ENCODE peak calls at places on chromosomes 13 and 19, in ten cellular contexts. One of them, this sample, is unnamed.

GRCh38 chr13:79398915-79399314 is 7.1 kb downstream of the RBM26 start:
- DNase-seq in esophagus squamous epithelium: no peak
- DNase-seq in CD4-positive, alpha-beta T cell: no peak
- DNase-seq in adrenal gland: no peak
- DNase-seq in AG04450: no peak
- DNase-seq in mesendoderm: no peak
- DNase-seq in ascending aorta: no peak
- DNase-seq in fibroblast of lung: peak
- DNase-seq in H9: no peak
- DNase-seq in CD8-positive, alpha-beta memory T cell: no peak
- DNase-seq in this sample: peak

GRCh38 chr13:78401833-78402232 is 201.5 kb downstream of the POU4F1 start:
- DNase-seq in esophagus squamous epithelium: no peak
- DNase-seq in CD4-positive, alpha-beta T cell: no peak
- DNase-seq in adrenal gland: no peak
- DNase-seq in AG04450: no peak
- DNase-seq in mesendoderm: no peak
- DNase-seq in ascending aorta: no peak
- DNase-seq in fibroblast of lung: no peak
- DNase-seq in H9: no peak
- DNase-seq in CD8-positive, alpha-beta memory T cell: no peak
- DNase-seq in this sample: no peak

GRCh38 chr13:31767175-31767900 is 28.0 kb downstream of the RXFP2 start:
- DNase-seq in esophagus squamous epithelium: no peak
- DNase-seq in CD4-positive, alpha-beta T cell: no peak
- DNase-seq in adrenal gland: no peak
- DNase-seq in AG04450: peak
- DNase-seq in mesendoderm: peak
- DNase-seq in ascending aorta: no peak
- DNase-seq in fibroblast of lung: peak
- DNase-seq in H9: no peak
- DNase-seq in CD8-positive, alpha-beta memory T cell: no peak
- DNase-seq in this sample: peak

GRCh38 chr19:35292986-35293732 is 1.2 kb downstream of the MAG start:
- DNase-seq in esophagus squamous epithelium: no peak
- DNase-seq in CD4-positive, alpha-beta T cell: no peak
- DNase-seq in adrenal gland: no peak
- DNase-seq in AG04450: no peak
- DNase-seq in mesendoderm: no peak
- DNase-seq in ascending aorta: no peak
- DNase-seq in fibroblast of lung: no peak
- DNase-seq in H9: no peak
- DNase-seq in CD8-positive, alpha-beta memory T cell: no peak
- DNase-seq in this sample: no peak

GRCh38 chr19:40721936-40722661 is 5.2 kb downstream of the ITPKC start:
- DNase-seq in esophagus squamous epithelium: no peak
- DNase-seq in CD4-positive, alpha-beta T cell: no peak
- DNase-seq in adrenal gland: peak
- DNase-seq in AG04450: no peak
- DNase-seq in mesendoderm: no peak
- DNase-seq in ascending aorta: no peak
- DNase-seq in fibroblast of lung: no peak
- DNase-seq in H9: no peak
- DNase-seq in CD8-positive, alpha-beta memory T cell: no peak
- DNase-seq in this sample: no peak

GRCh38 chr13:94058821-94059360 is 420.6 kb downstream of the DCT start:
- DNase-seq in esophagus squamous epithelium: no peak
- DNase-seq in CD4-positive, alpha-beta T cell: no peak
- DNase-seq in adrenal gland: no peak
- DNase-seq in AG04450: no peak
- DNase-seq in mesendoderm: no peak
- DNase-seq in ascending aorta: no peak
- DNase-seq in fibroblast of lung: peak
- DNase-seq in H9: no peak
- DNase-seq in CD8-positive, alpha-beta memory T cell: no peak
- DNase-seq in this sample: no peak

GRCh38 chr19:40279761-40280607 is 5.2 kb downstream of the AKT2 start:
- DNase-seq in esophagus squamous epithelium: no peak
- DNase-seq in CD4-positive, alpha-beta T cell: no peak
- DNase-seq in adrenal gland: no peak
- DNase-seq in AG04450: no peak
- DNase-seq in mesendoderm: peak
- DNase-seq in ascending aorta: no peak
- DNase-seq in fibroblast of lung: no peak
- DNase-seq in H9: no peak
- DNase-seq in CD8-positive, alpha-beta memory T cell: peak
- DNase-seq in this sample: no peak

GRCh38 chr13:104460553-104460952 is 1394.3 kb upstream of the SLC10A2 start:
- DNase-seq in esophagus squamous epithelium: no peak
- DNase-seq in CD4-positive, alpha-beta T cell: no peak
- DNase-seq in adrenal gland: no peak
- DNase-seq in AG04450: no peak
- DNase-seq in mesendoderm: no peak
- DNase-seq in ascending aorta: no peak
- DNase-seq in fibroblast of lung: peak
- DNase-seq in H9: no peak
- DNase-seq in CD8-positive, alpha-beta memory T cell: no peak
- DNase-seq in this sample: peak

GRCh38 chr19:56725829-56726424 is 54.4 kb upstream of the ZNF835 start:
- DNase-seq in esophagus squamous epithelium: no peak
- DNase-seq in CD4-positive, alpha-beta T cell: no peak
- DNase-seq in adrenal gland: no peak
- DNase-seq in AG04450: no peak
- DNase-seq in mesendoderm: no peak
- DNase-seq in ascending aorta: no peak
- DNase-seq in fibroblast of lung: peak
- DNase-seq in H9: no peak
- DNase-seq in CD8-positive, alpha-beta memory T cell: no peak
- DNase-seq in this sample: no peak

GRCh38 chr19:18379803-18380747 is 5.9 kb upstream of the GDF15 start:
- DNase-seq in esophagus squamous epithelium: no peak
- DNase-seq in CD4-positive, alpha-beta T cell: no peak
- DNase-seq in adrenal gland: peak
- DNase-seq in AG04450: peak
- DNase-seq in mesendoderm: peak
- DNase-seq in ascending aorta: peak
- DNase-seq in fibroblast of lung: peak
- DNase-seq in H9: peak
- DNase-seq in CD8-positive, alpha-beta memory T cell: no peak
- DNase-seq in this sample: peak

GRCh38 chr19:3039641-3040077 is 10.6 kb upstream of the TLE2 start:
- DNase-seq in esophagus squamous epithelium: no peak
- DNase-seq in CD4-positive, alpha-beta T cell: no peak
- DNase-seq in adrenal gland: peak
- DNase-seq in AG04450: no peak
- DNase-seq in mesendoderm: no peak
- DNase-seq in ascending aorta: no peak
- DNase-seq in fibroblast of lung: no peak
- DNase-seq in H9: peak
- DNase-seq in CD8-positive, alpha-beta memory T cell: no peak
- DNase-seq in this sample: no peak

GRCh38 chr13:66076417-66076816 is 1153.7 kb downstream of the PCDH9 start:
- DNase-seq in esophagus squamous epithelium: no peak
- DNase-seq in CD4-positive, alpha-beta T cell: no peak
- DNase-seq in adrenal gland: no peak
- DNase-seq in AG04450: peak
- DNase-seq in mesendoderm: no peak
- DNase-seq in ascending aorta: no peak
- DNase-seq in fibroblast of lung: peak
- DNase-seq in H9: no peak
- DNase-seq in CD8-positive, alpha-beta memory T cell: no peak
- DNase-seq in this sample: peak

GRCh38 chr19:57103573-57104277 is 16.1 kb upstream of the USP29 start:
- DNase-seq in esophagus squamous epithelium: no peak
- DNase-seq in CD4-positive, alpha-beta T cell: peak
- DNase-seq in adrenal gland: peak
- DNase-seq in AG04450: no peak
- DNase-seq in mesendoderm: peak
- DNase-seq in ascending aorta: no peak
- DNase-seq in fibroblast of lung: peak
- DNase-seq in H9: peak
- DNase-seq in CD8-positive, alpha-beta memory T cell: peak
- DNase-seq in this sample: peak

GRCh38 chr13:80334582-80335260 is 6.2 kb downstream of the SPRY2 start:
- DNase-seq in esophagus squamous epithelium: no peak
- DNase-seq in CD4-positive, alpha-beta T cell: no peak
- DNase-seq in adrenal gland: no peak
- DNase-seq in AG04450: no peak
- DNase-seq in mesendoderm: no peak
- DNase-seq in ascending aorta: no peak
- DNase-seq in fibroblast of lung: peak
- DNase-seq in H9: no peak
- DNase-seq in CD8-positive, alpha-beta memory T cell: no peak
- DNase-seq in this sample: peak

GRCh38 chr19:13978306-13978705 is 26.0 kb downstream of the DCAF15 start:
- DNase-seq in esophagus squamous epithelium: no peak
- DNase-seq in CD4-positive, alpha-beta T cell: no peak
- DNase-seq in adrenal gland: peak
- DNase-seq in AG04450: no peak
- DNase-seq in mesendoderm: peak
- DNase-seq in ascending aorta: peak
- DNase-seq in fibroblast of lung: peak
- DNase-seq in H9: peak
- DNase-seq in CD8-positive, alpha-beta memory T cell: no peak
- DNase-seq in this sample: no peak

DNA sequence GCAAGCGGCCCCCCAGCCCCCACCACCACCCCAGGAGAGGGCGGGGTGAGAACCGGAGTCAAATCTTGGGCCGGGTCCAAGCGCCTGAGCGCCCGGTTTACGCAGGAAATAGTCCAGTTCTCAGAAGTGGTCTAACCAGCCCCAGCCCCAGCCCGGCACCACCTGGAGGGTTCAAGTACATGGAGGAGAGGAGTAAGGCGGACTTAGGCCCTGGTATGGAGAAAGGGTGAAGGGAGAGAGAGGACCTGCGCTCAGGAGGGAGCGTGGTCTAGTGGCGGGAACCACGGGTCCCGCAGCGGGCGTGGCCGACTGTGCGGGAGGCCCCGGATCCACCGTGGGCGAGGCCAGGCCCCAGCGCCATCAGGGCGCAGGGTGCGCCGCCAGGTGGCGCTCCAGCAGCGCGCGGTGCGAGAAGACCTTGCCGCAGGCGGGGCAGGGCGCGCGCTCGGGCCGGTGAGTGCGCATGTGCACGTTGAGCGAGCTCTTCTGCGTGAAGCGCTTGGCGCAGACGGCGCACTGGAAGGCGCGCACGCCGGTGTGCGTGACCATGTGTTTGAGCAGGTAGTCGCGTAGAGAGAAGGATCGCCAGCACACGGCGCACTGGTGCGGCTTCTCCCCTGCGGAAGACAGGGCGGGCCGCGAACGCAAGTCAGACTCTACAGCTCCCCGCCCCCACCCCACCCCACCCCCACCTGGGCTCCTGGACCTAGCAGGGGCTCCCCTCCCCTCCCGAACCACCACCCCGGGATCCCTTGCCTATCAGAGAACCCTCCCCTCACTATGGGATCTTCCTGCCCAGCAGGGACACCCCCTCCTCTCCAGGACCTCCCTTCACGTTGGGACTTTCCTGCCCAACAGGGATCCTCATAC is 2.1 kb upstream of the SLC27A5 start:
- DNase-seq in esophagus squamous epithelium: no peak
- DNase-seq in CD4-positive, alpha-beta T cell: peak
- DNase-seq in adrenal gland: peak
- DNase-seq in AG04450: no peak
- DNase-seq in mesendoderm: peak
- DNase-seq in ascending aorta: no peak
- DNase-seq in fibroblast of lung: peak
- DNase-seq in H9: peak
- DNase-seq in CD8-positive, alpha-beta memory T cell: peak
- DNase-seq in this sample: peak
- H3K27ac ChIP-seq in esophagus squamous epithelium: peak
- H3K27ac ChIP-seq in CD4-positive, alpha-beta T cell: peak
- H3K27ac ChIP-seq in adrenal gland: peak
- H3K27ac ChIP-seq in AG04450: no peak
- H3K27ac ChIP-seq in mesendoderm: no peak
- H3K27ac ChIP-seq in ascending aorta: peak
- H3K27ac ChIP-seq in fibroblast of lung: no peak
- H3K27ac ChIP-seq in H9: no peak
- H3K27ac ChIP-seq in CD8-positive, alpha-beta memory T cell: peak
- H3K27ac ChIP-seq in this sample: no peak

GRCh38 chr13:98909016-98909415 is 68.8 kb downstream of the DOCK9 start:
- DNase-seq in esophagus squamous epithelium: no peak
- DNase-seq in CD4-positive, alpha-beta T cell: no peak
- DNase-seq in adrenal gland: no peak
- DNase-seq in AG04450: no peak
- DNase-seq in mesendoderm: no peak
- DNase-seq in ascending aorta: no peak
- DNase-seq in fibroblast of lung: no peak
- DNase-seq in H9: no peak
- DNase-seq in CD8-positive, alpha-beta memory T cell: no peak
- DNase-seq in this sample: peak
- H3K27ac ChIP-seq in esophagus squamous epithelium: peak
- H3K27ac ChIP-seq in CD4-positive, alpha-beta T cell: no peak
- H3K27ac ChIP-seq in adrenal gland: no peak
- H3K27ac ChIP-seq in AG04450: no peak
- H3K27ac ChIP-seq in mesendoderm: no peak
- H3K27ac ChIP-seq in ascending aorta: no peak
- H3K27ac ChIP-seq in fibroblast of lung: no peak
- H3K27ac ChIP-seq in H9: no peak
- H3K27ac ChIP-seq in CD8-positive, alpha-beta memory T cell: no peak
- H3K27ac ChIP-seq in this sample: peak

DNA sequence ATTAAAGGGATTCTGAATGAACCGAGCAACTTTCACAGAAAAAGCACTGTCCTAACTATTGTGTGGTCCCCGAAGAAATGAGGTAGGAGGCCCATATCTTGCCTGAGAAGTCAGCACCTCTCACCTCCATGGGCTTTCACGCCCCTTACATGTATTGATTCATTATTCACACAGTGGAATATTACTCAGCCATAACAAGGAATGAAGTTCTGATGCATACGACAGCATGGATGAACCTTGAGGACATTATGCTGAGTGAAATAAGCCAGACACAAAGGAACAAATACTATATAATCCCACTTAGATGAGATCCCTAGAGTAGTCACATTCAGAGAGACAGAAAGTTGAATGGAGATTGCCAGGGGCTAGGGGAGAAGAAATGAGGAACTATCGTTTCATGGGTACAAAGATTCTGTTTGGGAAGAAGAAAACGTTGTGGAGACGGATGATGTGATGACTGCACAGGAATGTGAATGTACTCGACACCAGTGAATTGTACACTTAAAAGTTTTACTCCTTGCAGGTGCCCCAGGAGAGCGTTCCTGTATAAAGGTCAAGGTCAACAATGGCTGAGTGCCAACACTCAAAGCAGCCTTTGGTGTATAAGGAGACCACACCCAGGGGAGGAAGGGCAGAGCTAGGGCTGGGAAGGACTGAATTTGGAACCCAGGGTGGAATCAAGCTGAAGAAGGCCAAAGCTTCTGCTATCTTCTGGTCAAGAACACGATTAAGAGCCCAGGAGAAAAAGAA is 22.5 kb downstream of the ZIC5 start:
- DNase-seq in esophagus squamous epithelium: no peak
- DNase-seq in CD4-positive, alpha-beta T cell: no peak
- DNase-seq in adrenal gland: no peak
- DNase-seq in AG04450: no peak
- DNase-seq in mesendoderm: no peak
- DNase-seq in ascending aorta: no peak
- DNase-seq in fibroblast of lung: no peak
- DNase-seq in H9: no peak
- DNase-seq in CD8-positive, alpha-beta memory T cell: no peak
- DNase-seq in this sample: no peak
- H3K27ac ChIP-seq in esophagus squamous epithelium: no peak
- H3K27ac ChIP-seq in CD4-positive, alpha-beta T cell: no peak
- H3K27ac ChIP-seq in adrenal gland: no peak
- H3K27ac ChIP-seq in AG04450: no peak
- H3K27ac ChIP-seq in mesendoderm: no peak
- H3K27ac ChIP-seq in ascending aorta: no peak
- H3K27ac ChIP-seq in fibroblast of lung: no peak
- H3K27ac ChIP-seq in H9: no peak
- H3K27ac ChIP-seq in CD8-positive, alpha-beta memory T cell: no peak
- H3K27ac ChIP-seq in this sample: no peak

GRCh38 chr13:39415003-39415402 is 188.0 kb downstream of the LHFPL6 start:
- DNase-seq in esophagus squamous epithelium: no peak
- DNase-seq in CD4-positive, alpha-beta T cell: no peak
- DNase-seq in adrenal gland: no peak
- DNase-seq in AG04450: no peak
- DNase-seq in mesendoderm: no peak
- DNase-seq in ascending aorta: no peak
- DNase-seq in fibroblast of lung: peak
- DNase-seq in H9: no peak
- DNase-seq in CD8-positive, alpha-beta memory T cell: no peak
- DNase-seq in this sample: no peak
- H3K27ac ChIP-seq in esophagus squamous epithelium: peak
- H3K27ac ChIP-seq in CD4-positive, alpha-beta T cell: no peak
- H3K27ac ChIP-seq in adrenal gland: no peak
- H3K27ac ChIP-seq in AG04450: no peak
- H3K27ac ChIP-seq in mesendoderm: no peak
- H3K27ac ChIP-seq in ascending aorta: peak
- H3K27ac ChIP-seq in fibroblast of lung: no peak
- H3K27ac ChIP-seq in H9: no peak
- H3K27ac ChIP-seq in CD8-positive, alpha-beta memory T cell: no peak
- H3K27ac ChIP-seq in this sample: no peak